ENCODE peak calls at places on chromosomes 4 and X, in four cellular contexts. G is HCEC 1CT, R is KBM-7, F is NCI-H1105. B is an unnamed sample.

GRCh38 chr4:26779224-26779623 is 81.4 kb upstream of the STIM2 start:
- DNase-seq in G (no peak), R (no peak), F (no peak), B (no peak)

GRCh38 chr4:121484633-121485032 is 103.8 kb upstream of the QRFPR start:
- DNase-seq in G (peak), R (peak), F (no peak), B (no peak)

GRCh38 chr4:85677286-85677685 is 202.3 kb downstream of the ARHGAP24 start:
- DNase-seq in G (no peak), F (peak), R (no peak), B (no peak)

GRCh38 chr4:2341911-2342652 is 76.4 kb downstream of the ZFYVE28 start:
- DNase-seq in R (no peak), G (no peak), F (no peak), B (no peak)

GRCh38 chr4:126850286-126850685 is 782.5 kb upstream of the INTU start:
- DNase-seq in G (peak), R (peak), F (no peak), B (no peak)

GRCh38 chr4:7170012-7170411 is 22.3 kb upstream of the SORCS2 start:
- DNase-seq in F (no peak), R (no peak), G (no peak), B (no peak)

GRCh38 chr4:170089743-170090666 is at the start of gene AADAT:
- DNase-seq in G (peak), R (peak), F (peak), B (no peak)

GRCh38 chr4:61723492-61723891 is 523.4 kb downstream of the ADGRL3 start:
- DNase-seq in G (no peak), F (no peak), R (no peak), B (no peak)

GRCh38 chrX:2520539-2520938 is 19.8 kb upstream of the DHRSX start:
- DNase-seq in R (no peak), G (no peak), F (no peak), B (no peak)

GRCh38 chr4:46270986-46271596 is 118.8 kb downstream of the GABRA2 start:
- DNase-seq in G (no peak), F (peak), R (peak), B (no peak)

GRCh38 chr4:108536577-108536976 is 83.8 kb upstream of the RPL34 start:
- DNase-seq in F (no peak), G (no peak), R (no peak), B (no peak)

GRCh38 chr4:83757121-83757621 is 221.3 kb downstream of the GPAT3 start:
- DNase-seq in G (no peak), F (no peak), R (no peak), B (no peak)

GRCh38 chr4:86834901-86835300 is 14.3 kb downstream of the SLC10A6 start:
- DNase-seq in G (peak), R (no peak), F (no peak), B (no peak)

GRCh38 chrX:136310411-136310810 is 9.6 kb downstream of the ADGRG4 start:
- DNase-seq in R (no peak), G (peak), F (no peak), B (no peak)

GRCh38 chr4:26048378-26048882 is 134.4 kb downstream of the SMIM20 start:
- DNase-seq in G (peak), R (no peak), F (no peak), B (no peak)

GRCh38 chrX:20060961-20061868 is 55.5 kb downstream of the MAP7D2 start:
- DNase-seq in F (peak), R (peak), G (no peak), B (no peak)

GRCh38 chr4:154719087-154719486 is 24.7 kb upstream of the LRAT start:
- DNase-seq in G (peak), R (no peak), F (no peak), B (no peak)

GRCh38 chrX:18252644-18253359 is 32.1 kb upstream of the BEND2 start:
- DNase-seq in G (no peak), F (no peak), R (no peak), B (no peak)

GRCh38 chr4:169241480-169241879 is 29.3 kb downstream of the SH3RF1 start:
- DNase-seq in R (no peak), F (no peak), G (no peak), B (no peak)

GRCh38 chr4:88900432-88900831 is 156.6 kb downstream of the FAM13A start:
- DNase-seq in R (no peak), G (peak), F (no peak), B (no peak)

GRCh38 chr4:53507671-53508286 is 83.5 kb downstream of the LNX1 start:
- DNase-seq in G (no peak), R (no peak), F (peak), B (no peak)